ENCODE peak calls at places on chromosome 14, in five cellular contexts. L is AG08395; B is C1 segment of cervical spinal cord; R is activated CD8-positive, alpha-beta memory T cell treated with anti-CD3 and anti-CD28 coated beads, Interleukin-2, amount 50 U/mL, for 48 hours; E is adipocyte. P is an unnamed sample.

GRCh38 chr14:95697764-95698163 is 11.5 kb downstream of the TCL1B start:
- DNase-seq in R (no peak), L (no peak), E (no peak), B (no peak), P (no peak)

GRCh38 chr14:93889739-93890138 is 37.4 kb upstream of the FAM181A start:
- DNase-seq in B (no peak), R (no peak), E (no peak), L (no peak), P (no peak)

GRCh38 chr14:96911499-96912130 is 114.4 kb downstream of the VRK1 start:
- DNase-seq in L (no peak), B (no peak), E (no peak), R (no peak), P (no peak)

GRCh38 chr14:54867011-54867410 is 35.6 kb downstream of the GCH1 start:
- DNase-seq in B (no peak), L (no peak), R (no peak), E (peak), P (peak)

GRCh38 chr14:75182820-75183219 is 6.4 kb upstream of the TMED10 start:
- DNase-seq in B (no peak), R (no peak), L (peak), E (peak), P (peak)

GRCh38 chr14:63164108-63164683 is 40.0 kb upstream of the RHOJ start:
- DNase-seq in R (no peak), B (no peak), L (no peak), E (no peak), P (no peak)

GRCh38 chr14:54728700-54729527 is 162.0 kb downstream of the SAMD4A start:
- DNase-seq in L (no peak), E (no peak), B (no peak), R (no peak), P (no peak)

GRCh38 chr14:89771251-89771650 is 183.3 kb downstream of the EFCAB11 start:
- DNase-seq in R (no peak), B (no peak), E (peak), L (no peak), P (no peak)

GRCh38 chr14:68669101-68669500 is 123.8 kb downstream of the ZFP36L1 start:
- DNase-seq in B (no peak), R (peak), L (no peak), E (peak), P (no peak)

GRCh38 chr14:22263961-22264360 is 325.1 kb downstream of the DAD1 start:
- DNase-seq in L (no peak), B (no peak), R (no peak), E (no peak), P (no peak)

GRCh38 chr14:92351750-92352149 is 28.8 kb downstream of the SLC24A4 start:
- DNase-seq in L (no peak), R (no peak), E (no peak), B (no peak), P (no peak)

GRCh38 chr14:75277796-75278421 is 719 bp upstream of the FOS start:
- DNase-seq in B (no peak), L (no peak), E (no peak), R (no peak), P (peak)

GRCh38 chr14:67680121-67680602 is 5.7 kb upstream of the VTI1B start:
- DNase-seq in E (peak), R (no peak), B (no peak), L (peak), P (peak)

GRCh38 chr14:92400579-92401444 is 77.8 kb downstream of the SLC24A4 start:
- DNase-seq in R (no peak), B (no peak), L (no peak), E (no peak), P (no peak)

GRCh38 chr14:65927871-65928270 is 515.3 kb downstream of the FUT8 start:
- DNase-seq in R (peak), L (no peak), B (no peak), E (no peak), P (no peak)

GRCh38 chr14:83583201-83583600 is 1946.7 kb upstream of the FLRT2 start:
- DNase-seq in E (no peak), B (no peak), R (no peak), L (no peak), P (no peak)

GRCh38 chr14:104150201-104151027 is 12.0 kb downstream of the KIF26A start:
- DNase-seq in B (no peak), L (peak), E (peak), R (no peak), P (no peak)

GRCh38 chr14:35333797-35334743 is 41.9 kb downstream of the PSMA6 start:
- DNase-seq in E (no peak), L (no peak), B (no peak), R (peak), P (no peak)

GRCh38 chr14:101875041-101875725 is 89.2 kb upstream of the DYNC1H1 start:
- DNase-seq in B (no peak), R (no peak), E (no peak), L (no peak), P (no peak)

GRCh38 chr14:103624860-103625259 is 4.2 kb upstream of the KLC1 start:
- DNase-seq in R (no peak), B (no peak), E (peak), L (peak), P (peak)

GRCh38 chr14:23569443-23570151 is 2.0 kb upstream of the AP1G2 start:
- DNase-seq in B (no peak), L (no peak), E (no peak), R (peak), P (no peak)

GRCh38 chr14:94827711-94828505 is 58.0 kb upstream of the GSC start:
- DNase-seq in E (no peak), L (no peak), B (no peak), R (no peak), P (no peak)

GRCh38 chr14:77580964-77581505 is 35.4 kb downstream of the SPTLC2 start:
- DNase-seq in E (peak), L (peak), R (no peak), B (no peak), P (peak)

GRCh38 chr14:104355949-104356737 is 217.8 kb downstream of the KIF26A start:
- DNase-seq in R (no peak), B (no peak), L (no peak), E (no peak), P (no peak)

GRCh38 chr14:73741386-73741875 is 27.2 kb upstream of the PNMA1 start:
- DNase-seq in L (peak), B (peak), R (peak), E (peak), P (peak)

GRCh38 chr14:63853831-63854293 is 1.1 kb downstream of the SYNE2 start:
- DNase-seq in E (peak), B (no peak), R (peak), L (peak), P (peak)

GRCh38 chr14:59869381-59870255 is 958 bp downstream of the RTN1 start:
- DNase-seq in L (no peak), R (no peak), E (no peak), B (peak), P (peak)

GRCh38 chr14:77098470-77099353 is 654 bp downstream of the CIPC start:
- DNase-seq in E (peak), L (peak), B (peak), R (peak), P (no peak)

GRCh38 chr14:35213143-35213788 is 78.9 kb upstream of the PSMA6 start:
- DNase-seq in E (no peak), L (no peak), R (no peak), B (no peak), P (no peak)

GRCh38 chr14:51846631-51847488 is 13.6 kb upstream of the GNG2 start:
- DNase-seq in E (peak), B (peak), L (peak), R (peak), P (peak)

P was measured in hepatic stellate cell.